ENCODE peak calls at places on chromosomes 3 and 15, in nine cellular contexts. L, K, W, O, B, S, D, T and E are unnamed samples.

GRCh38 chr3:18246336-18247060 is 178.6 kb downstream of the SATB1 start:
- DNase-seq in L (no peak), K (no peak), W (no peak), O (no peak), B (no peak), S (no peak), D (no peak), T (no peak), E (no peak)

GRCh38 chr15:56496635-56497034 is 31.7 kb upstream of the MNS1 start:
- DNase-seq in L (peak; percentile 66), K (peak; percentile 73), W (peak; percentile 67), O (peak; percentile 73), B (peak; percentile 76), S (peak; percentile 88), D (peak; percentile 56), T (peak; percentile 77), E (peak; percentile 77)

GRCh38 chr3:25783661-25784512 is 644 bp upstream of the NGLY1 start:
- DNase-seq in L (peak; percentile 86), K (peak; percentile 31), W (no peak), O (peak; percentile 63), B (peak; percentile 92), S (peak; percentile 73), D (no peak), T (peak; percentile 28), E (peak; percentile 60)

GRCh38 chr15:98896802-98897732 is 110.5 kb downstream of the PGPEP1L start:
- DNase-seq in L (no peak), K (peak; percentile 97), W (peak; percentile 77), O (peak; percentile 98), B (no peak), S (no peak), D (no peak), T (no peak), E (peak; percentile 86)

GRCh38 chr15:41812820-41813375 is 15.0 kb upstream of the JMJD7 start:
- DNase-seq in L (no peak), K (no peak), W (no peak), O (no peak), B (no peak), S (no peak), D (no peak), T (no peak), E (no peak)

GRCh38 chr3:127962937-127963336 is 47.9 kb downstream of the KBTBD12 start:
- DNase-seq in L (no peak), K (no peak), W (no peak), O (no peak), B (no peak), S (peak; percentile 2), D (no peak), T (peak; percentile 44), E (no peak)

GRCh38 chr15:89629829-89630228 is 25.4 kb downstream of the KIF7 start:
- DNase-seq in L (no peak), K (no peak), W (no peak), O (no peak), B (no peak), S (no peak), D (no peak), T (no peak), E (no peak)

GRCh38 chr15:101188517-101189340 is 63.1 kb downstream of the CHSY1 start:
- DNase-seq in L (no peak), K (peak; percentile 29), W (no peak), O (peak; percentile 67), B (no peak), S (no peak), D (no peak), T (no peak), E (no peak)

GRCh38 chr15:100252359-100252758 is 89.4 kb downstream of the ADAMTS17 start:
- DNase-seq in L (no peak), K (no peak), W (no peak), O (no peak), B (no peak), S (no peak), D (no peak), T (no peak), E (no peak)

GRCh38 chr3:39150803-39151631 is 2.4 kb downstream of the CSRNP1 start:
- DNase-seq in L (peak; percentile 76), K (peak; percentile 93), W (no peak), O (peak; percentile 96), B (peak; percentile 95), S (no peak), D (peak; percentile 49), T (peak; percentile 27), E (peak; percentile 95)

GRCh38 chr3:8371085-8371551 is 130.5 kb upstream of the LMCD1 start:
- DNase-seq in L (no peak), K (peak; percentile 51), W (no peak), O (peak; percentile 90), B (no peak), S (no peak), D (no peak), T (no peak), E (peak; percentile 10)

GRCh38 chr3:17183951-17184550 is 299.3 kb downstream of the PLCL2 start:
- DNase-seq in L (no peak), K (peak; percentile 66), W (peak; percentile 8), O (peak; percentile 76), B (no peak), S (no peak), D (no peak), T (no peak), E (no peak)

GRCh38 chr3:30140356-30140755 is 466.0 kb upstream of the TGFBR2 start:
- DNase-seq in L (no peak), K (no peak), W (no peak), O (no peak), B (no peak), S (no peak), D (no peak), T (no peak), E (no peak)
- TF ChIP-seq EZH2phosphoT487 in L (no peak), K (no peak), W (no peak), O (no peak), B (no peak), S (no peak), D (no peak), T (no peak), E (no peak)

DNA sequence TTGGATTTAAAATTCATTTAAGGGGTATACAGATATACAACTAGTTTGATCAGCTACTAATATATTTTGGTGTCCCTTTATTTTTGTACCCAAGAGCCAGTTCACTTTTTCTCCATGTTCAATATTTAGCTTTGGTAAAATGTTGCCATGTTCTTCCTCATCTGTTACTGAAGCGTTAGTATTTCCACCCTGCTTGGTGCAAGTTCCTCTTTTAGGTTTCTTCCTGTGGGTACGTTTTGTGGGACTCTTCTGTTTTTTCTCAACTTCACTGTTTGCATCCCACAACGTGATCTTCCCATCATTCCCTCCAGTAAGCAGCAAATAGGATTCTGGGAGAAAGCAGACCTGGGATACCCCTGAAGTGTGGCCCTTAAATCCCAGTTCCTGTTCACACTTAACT is 14.1 kb downstream of the WDR53 start:
- DNase-seq in L (no peak), K (no peak), W (no peak), O (no peak), B (no peak), S (peak; percentile 16), D (no peak), T (no peak), E (no peak)
- TF ChIP-seq EZH2phosphoT487 in L (no peak), K (no peak), W (no peak), O (no peak), B (no peak), S (no peak), D (no peak), T (no peak), E (no peak)

GRCh38 chr3:184662192-184662591 is 49.7 kb downstream of the MAGEF1 start:
- DNase-seq in L (no peak), K (no peak), W (no peak), O (peak; percentile 65), B (no peak), S (no peak), D (no peak), T (no peak), E (no peak)
- TF ChIP-seq EZH2phosphoT487 in L (no peak), K (no peak), W (no peak), O (no peak), B (no peak), S (no peak), D (no peak), T (no peak), E (no peak)

GRCh38 chr15:71237456-71238188 is 122.4 kb downstream of the THSD4 start:
- DNase-seq in L (no peak), K (peak; percentile 95), W (peak; percentile 69), O (peak; percentile 100), B (no peak), S (no peak), D (no peak), T (no peak), E (peak; percentile 93)
- TF ChIP-seq EZH2phosphoT487 in L (no peak), K (no peak), W (no peak), O (no peak), B (no peak), S (no peak), D (no peak), T (no peak), E (no peak)

GRCh38 chr3:135739755-135740154 is 225.8 kb upstream of the PPP2R3A start:
- DNase-seq in L (peak; percentile 71), K (no peak), W (no peak), O (peak; percentile 14), B (peak; percentile 22), S (no peak), D (no peak), T (no peak), E (no peak)

GRCh38 chr3:135736740-135737139 is 228.8 kb upstream of the PPP2R3A start:
- DNase-seq in L (peak; percentile 76), K (peak; percentile 37), W (peak; percentile 28), O (peak; percentile 29), B (peak; percentile 97), S (peak; percentile 37), D (no peak), T (peak; percentile 71), E (no peak)
- TF ChIP-seq EZH2phosphoT487 in L (no peak), K (no peak), W (no peak), O (no peak), B (no peak), S (no peak), D (no peak), T (no peak), E (no peak)

GRCh38 chr3:188439080-188439479 is 285.1 kb downstream of the LPP start:
- DNase-seq in L (no peak), K (no peak), W (no peak), O (no peak), B (no peak), S (peak; percentile 75), D (no peak), T (no peak), E (no peak)
- TF ChIP-seq EZH2phosphoT487 in L (no peak), K (no peak), W (no peak), O (no peak), B (no peak), S (no peak), D (no peak), T (no peak), E (no peak)

GRCh38 chr3:43867673-43868072 is 176.9 kb downstream of the ABHD5 start:
- DNase-seq in L (no peak), K (peak; percentile 20), W (no peak), O (peak; percentile 84), B (no peak), S (no peak), D (no peak), T (no peak), E (no peak)
- TF ChIP-seq EZH2phosphoT487 in L (no peak), K (no peak), W (no peak), O (no peak), B (no peak), S (no peak), D (no peak), T (no peak), E (no peak)

DNA sequence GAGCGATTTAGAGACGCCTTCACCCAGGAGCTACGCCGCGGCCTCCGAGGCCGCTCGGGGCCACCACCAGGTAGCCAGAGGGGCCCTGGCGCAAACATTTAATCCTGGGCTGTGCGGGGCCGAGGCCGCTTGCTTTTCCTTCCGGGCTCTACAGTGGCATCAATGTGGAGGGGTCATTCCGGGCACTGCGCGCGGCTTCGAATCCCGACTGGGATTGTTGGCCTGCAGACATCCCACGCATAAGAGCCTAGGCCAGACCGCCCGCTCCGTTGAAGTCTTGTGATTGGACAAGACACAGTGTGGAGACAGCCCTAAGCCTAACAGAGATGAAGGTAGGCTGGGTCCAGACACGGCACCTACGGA is 568 bp upstream of the NCBP2 start:
- DNase-seq in L (no peak), K (no peak), W (no peak), O (peak; percentile 53), B (peak; percentile 26), S (peak; percentile 18), D (peak; percentile 49), T (no peak), E (peak; percentile 51)
- TF ChIP-seq EZH2phosphoT487 in L (no peak), K (no peak), W (no peak), O (no peak), B (no peak), S (no peak), D (no peak), T (no peak), E (no peak)